ENCODE peak calls at places on chromosomes 1 and 21, in seven cellular contexts. One of them, this sample, is unnamed.

GRCh38 chr1:171081994-171082295 is 8.8 kb upstream of the FMO3 start:
- DNase-seq in naive thymus-derived CD4-positive, alpha-beta T cell: no peak
- DNase-seq in dorsolateral prefrontal cortex: no peak
- DNase-seq in GDM1: no peak
- DNase-seq in ELF-1: no peak
- DNase-seq in body of pancreas: no peak
- DNase-seq in CD4-positive, alpha-beta memory T cell: no peak
- DNase-seq in this sample: no peak

GRCh38 chr1:32180186-32181060 is 948 bp downstream of the TXLNA start:
- DNase-seq in naive thymus-derived CD4-positive, alpha-beta T cell: peak; percentile 20
- DNase-seq in dorsolateral prefrontal cortex: no peak
- DNase-seq in GDM1: no peak
- DNase-seq in ELF-1: peak; percentile 73
- DNase-seq in body of pancreas: peak; percentile 53
- DNase-seq in CD4-positive, alpha-beta memory T cell: no peak
- DNase-seq in this sample: no peak

GRCh38 chr1:214665606-214666110 is 62.7 kb downstream of the CENPF start:
- DNase-seq in naive thymus-derived CD4-positive, alpha-beta T cell: no peak
- DNase-seq in dorsolateral prefrontal cortex: no peak
- DNase-seq in GDM1: no peak
- DNase-seq in ELF-1: no peak
- DNase-seq in body of pancreas: no peak
- DNase-seq in CD4-positive, alpha-beta memory T cell: no peak
- DNase-seq in this sample: no peak

GRCh38 chr1:14970115-14970798 is 183.3 kb upstream of the TMEM51 start:
- DNase-seq in naive thymus-derived CD4-positive, alpha-beta T cell: no peak
- DNase-seq in dorsolateral prefrontal cortex: peak; percentile 45
- DNase-seq in GDM1: no peak
- DNase-seq in ELF-1: peak; percentile 80
- DNase-seq in body of pancreas: peak; percentile 56
- DNase-seq in CD4-positive, alpha-beta memory T cell: no peak
- DNase-seq in this sample: no peak

GRCh38 chr1:40684669-40685068 is 6.8 kb upstream of the NFYC start:
- DNase-seq in naive thymus-derived CD4-positive, alpha-beta T cell: no peak
- DNase-seq in dorsolateral prefrontal cortex: no peak
- DNase-seq in GDM1: peak; percentile 17
- DNase-seq in ELF-1: no peak
- DNase-seq in body of pancreas: no peak
- DNase-seq in CD4-positive, alpha-beta memory T cell: no peak
- DNase-seq in this sample: no peak

GRCh38 chr1:227738820-227739219 is 3.6 kb downstream of the SNAP47 start:
- DNase-seq in naive thymus-derived CD4-positive, alpha-beta T cell: no peak
- DNase-seq in dorsolateral prefrontal cortex: no peak
- DNase-seq in GDM1: no peak
- DNase-seq in ELF-1: no peak
- DNase-seq in body of pancreas: no peak
- DNase-seq in CD4-positive, alpha-beta memory T cell: no peak
- DNase-seq in this sample: no peak

GRCh38 chr1:35264861-35265260 is 3.6 kb upstream of the ZMYM4 start:
- DNase-seq in naive thymus-derived CD4-positive, alpha-beta T cell: no peak
- DNase-seq in dorsolateral prefrontal cortex: no peak
- DNase-seq in GDM1: peak; percentile 80
- DNase-seq in ELF-1: peak; percentile 91
- DNase-seq in body of pancreas: peak; percentile 51
- DNase-seq in CD4-positive, alpha-beta memory T cell: no peak
- DNase-seq in this sample: no peak

GRCh38 chr1:17581389-17582123 is 42.1 kb downstream of the ARHGEF10L start:
- DNase-seq in naive thymus-derived CD4-positive, alpha-beta T cell: no peak
- DNase-seq in dorsolateral prefrontal cortex: no peak
- DNase-seq in GDM1: no peak
- DNase-seq in ELF-1: no peak
- DNase-seq in body of pancreas: no peak
- DNase-seq in CD4-positive, alpha-beta memory T cell: no peak
- DNase-seq in this sample: no peak

GRCh38 chr21:44699502-44700001 is 2.6 kb downstream of the KRTAP10-12 start:
- DNase-seq in naive thymus-derived CD4-positive, alpha-beta T cell: no peak
- DNase-seq in dorsolateral prefrontal cortex: no peak
- DNase-seq in GDM1: no peak
- DNase-seq in ELF-1: peak; percentile 20
- DNase-seq in body of pancreas: no peak
- DNase-seq in CD4-positive, alpha-beta memory T cell: no peak
- DNase-seq in this sample: no peak

GRCh38 chr1:28282426-28283407 is 23.4 kb downstream of the SESN2 start:
- DNase-seq in naive thymus-derived CD4-positive, alpha-beta T cell: no peak
- DNase-seq in dorsolateral prefrontal cortex: no peak
- DNase-seq in GDM1: no peak
- DNase-seq in ELF-1: no peak
- DNase-seq in body of pancreas: no peak
- DNase-seq in CD4-positive, alpha-beta memory T cell: no peak
- DNase-seq in this sample: no peak

GRCh38 chr1:180953791-180954721 is 41.4 kb downstream of the KIAA1614 start:
- DNase-seq in naive thymus-derived CD4-positive, alpha-beta T cell: peak; percentile 73
- DNase-seq in dorsolateral prefrontal cortex: peak; percentile 54
- DNase-seq in GDM1: no peak
- DNase-seq in ELF-1: no peak
- DNase-seq in body of pancreas: peak; percentile 78
- DNase-seq in CD4-positive, alpha-beta memory T cell: peak; percentile 52
- DNase-seq in this sample: peak; percentile 18

GRCh38 chr1:29453502-29454240 is 217.3 kb downstream of the PTPRU start:
- DNase-seq in naive thymus-derived CD4-positive, alpha-beta T cell: no peak
- DNase-seq in dorsolateral prefrontal cortex: no peak
- DNase-seq in GDM1: no peak
- DNase-seq in ELF-1: peak; percentile 87
- DNase-seq in body of pancreas: peak; percentile 45
- DNase-seq in CD4-positive, alpha-beta memory T cell: no peak
- DNase-seq in this sample: no peak

GRCh38 chr1:62187548-62187947 is 7.1 kb upstream of the L1TD1 start:
- DNase-seq in naive thymus-derived CD4-positive, alpha-beta T cell: no peak
- DNase-seq in dorsolateral prefrontal cortex: no peak
- DNase-seq in GDM1: no peak
- DNase-seq in ELF-1: no peak
- DNase-seq in body of pancreas: no peak
- DNase-seq in CD4-positive, alpha-beta memory T cell: no peak
- DNase-seq in this sample: no peak

GRCh38 chr1:33876970-33877680 is 13.2 kb downstream of the HMGB4 start:
- DNase-seq in naive thymus-derived CD4-positive, alpha-beta T cell: no peak
- DNase-seq in dorsolateral prefrontal cortex: peak; percentile 29
- DNase-seq in GDM1: no peak
- DNase-seq in ELF-1: no peak
- DNase-seq in body of pancreas: no peak
- DNase-seq in CD4-positive, alpha-beta memory T cell: no peak
- DNase-seq in this sample: no peak

GRCh38 chr1:100928128-100928527 is 32.2 kb downstream of the SLC30A7 start:
- DNase-seq in naive thymus-derived CD4-positive, alpha-beta T cell: peak; percentile 9
- DNase-seq in dorsolateral prefrontal cortex: no peak
- DNase-seq in GDM1: no peak
- DNase-seq in ELF-1: peak; percentile 18
- DNase-seq in body of pancreas: no peak
- DNase-seq in CD4-positive, alpha-beta memory T cell: no peak
- DNase-seq in this sample: no peak

GRCh38 chr1:201396859-201397464 is 2.2 kb downstream of the LAD1 start:
- DNase-seq in naive thymus-derived CD4-positive, alpha-beta T cell: no peak
- DNase-seq in dorsolateral prefrontal cortex: no peak
- DNase-seq in GDM1: no peak
- DNase-seq in ELF-1: no peak
- DNase-seq in body of pancreas: peak; percentile 94
- DNase-seq in CD4-positive, alpha-beta memory T cell: no peak
- DNase-seq in this sample: no peak

GRCh38 chr1:16155537-16156410 is at the start of gene EPHA2:
- DNase-seq in naive thymus-derived CD4-positive, alpha-beta T cell: no peak
- DNase-seq in dorsolateral prefrontal cortex: peak; percentile 51
- DNase-seq in GDM1: peak; percentile 38
- DNase-seq in ELF-1: peak; percentile 95
- DNase-seq in body of pancreas: peak; percentile 96
- DNase-seq in CD4-positive, alpha-beta memory T cell: no peak
- DNase-seq in this sample: no peak

GRCh38 chr1:41100170-41100569 is 78.6 kb upstream of the SLFNL1 start:
- DNase-seq in naive thymus-derived CD4-positive, alpha-beta T cell: no peak
- DNase-seq in dorsolateral prefrontal cortex: no peak
- DNase-seq in GDM1: no peak
- DNase-seq in ELF-1: no peak
- DNase-seq in body of pancreas: no peak
- DNase-seq in CD4-positive, alpha-beta memory T cell: no peak
- DNase-seq in this sample: no peak

GRCh38 chr1:28156821-28157220 is 19.7 kb downstream of the PTAFR start:
- DNase-seq in naive thymus-derived CD4-positive, alpha-beta T cell: no peak
- DNase-seq in dorsolateral prefrontal cortex: no peak
- DNase-seq in GDM1: no peak
- DNase-seq in ELF-1: no peak
- DNase-seq in body of pancreas: no peak
- DNase-seq in CD4-positive, alpha-beta memory T cell: no peak
- DNase-seq in this sample: no peak

GRCh38 chr1:6322161-6322560 is 61.3 kb upstream of the GPR153 start:
- DNase-seq in naive thymus-derived CD4-positive, alpha-beta T cell: no peak
- DNase-seq in dorsolateral prefrontal cortex: no peak
- DNase-seq in GDM1: no peak
- DNase-seq in ELF-1: no peak
- DNase-seq in body of pancreas: no peak
- DNase-seq in CD4-positive, alpha-beta memory T cell: no peak
- DNase-seq in this sample: no peak

GRCh38 chr1:99963041-99963795 is 6.6 kb upstream of the SLC35A3 start:
- DNase-seq in naive thymus-derived CD4-positive, alpha-beta T cell: no peak
- DNase-seq in dorsolateral prefrontal cortex: no peak
- DNase-seq in GDM1: no peak
- DNase-seq in ELF-1: no peak
- DNase-seq in body of pancreas: no peak
- DNase-seq in CD4-positive, alpha-beta memory T cell: no peak
- DNase-seq in this sample: no peak

GRCh38 chr1:31666290-31666963 is 21.8 kb upstream of the PEF1 start:
- DNase-seq in naive thymus-derived CD4-positive, alpha-beta T cell: no peak
- DNase-seq in dorsolateral prefrontal cortex: no peak
- DNase-seq in GDM1: no peak
- DNase-seq in ELF-1: no peak
- DNase-seq in body of pancreas: peak; percentile 34
- DNase-seq in CD4-positive, alpha-beta memory T cell: no peak
- DNase-seq in this sample: no peak

GRCh38 chr1:241703001-241703400 is 50.9 kb downstream of the WDR64 start:
- DNase-seq in naive thymus-derived CD4-positive, alpha-beta T cell: no peak
- DNase-seq in dorsolateral prefrontal cortex: no peak
- DNase-seq in GDM1: no peak
- DNase-seq in ELF-1: no peak
- DNase-seq in body of pancreas: no peak
- DNase-seq in CD4-positive, alpha-beta memory T cell: no peak
- DNase-seq in this sample: no peak

GRCh38 chr1:38370716-38371504 is 324.3 kb upstream of the POU3F1 start:
- DNase-seq in naive thymus-derived CD4-positive, alpha-beta T cell: no peak
- DNase-seq in dorsolateral prefrontal cortex: no peak
- DNase-seq in GDM1: no peak
- DNase-seq in ELF-1: peak; percentile 8
- DNase-seq in body of pancreas: no peak
- DNase-seq in CD4-positive, alpha-beta memory T cell: no peak
- DNase-seq in this sample: no peak

GRCh38 chr1:180397190-180397589 is 105.2 kb downstream of the ACBD6 start:
- DNase-seq in naive thymus-derived CD4-positive, alpha-beta T cell: no peak
- DNase-seq in dorsolateral prefrontal cortex: no peak
- DNase-seq in GDM1: no peak
- DNase-seq in ELF-1: no peak
- DNase-seq in body of pancreas: no peak
- DNase-seq in CD4-positive, alpha-beta memory T cell: no peak
- DNase-seq in this sample: no peak

GRCh38 chr1:213371769-213372619 is 321.0 kb downstream of the RPS6KC1 start:
- DNase-seq in naive thymus-derived CD4-positive, alpha-beta T cell: no peak
- DNase-seq in dorsolateral prefrontal cortex: no peak
- DNase-seq in GDM1: no peak
- DNase-seq in ELF-1: peak; percentile 73
- DNase-seq in body of pancreas: no peak
- DNase-seq in CD4-positive, alpha-beta memory T cell: no peak
- DNase-seq in this sample: no peak

This sample was measured in activated naive CD4-positive, alpha-beta T cell.